ENCODE peak calls at places on chromosomes 4 and X, in four cellular contexts. H is OCI-LY7, L is hepatocyte, X is SK-N-SH. M is an unnamed sample. For H4K20me1, the result is how much of the 10 kb centered on the place peaks cover.

GRCh38 chr4:187922274-187922673 is 73.3 kb upstream of the ZFP42 start:
- DNase-seq in H (no peak), X (no peak), L (peak), M (no peak)

GRCh38 chr4:168119100-168119499 is 26.8 kb downstream of the ANXA10 start:
- DNase-seq in X (no peak), L (no peak), H (no peak), M (no peak)

GRCh38 chr4:147820975-147821374 is 89.1 kb downstream of the ARHGAP10 start:
- DNase-seq in X (no peak), L (no peak), H (no peak), M (no peak)

GRCh38 chr4:151315212-151315886 is 10.1 kb downstream of the SH3D19 start:
- DNase-seq in H (no peak), L (no peak), X (no peak), M (peak)

GRCh38 chrX:53087378-53087777 is 5.2 kb downstream of the TSPYL2 start:
- DNase-seq in X (no peak), L (no peak), H (no peak), M (no peak)

GRCh38 chr4:169103966-169104412 is 93.9 kb upstream of the CBR4 start:
- DNase-seq in H (no peak), L (no peak), X (peak), M (peak)

GRCh38 chr4:105461221-105462041 is 12.4 kb downstream of the PPA2 start:
- DNase-seq in H (no peak), L (no peak), X (no peak), M (no peak)

GRCh38 chrX:11257711-11258110 is 35.5 kb upstream of the AMELX start:
- DNase-seq in X (no peak), H (no peak), L (peak), M (no peak)

GRCh38 chrX:49921109-49921508 is 1.3 kb upstream of the CLCN5 start:
- DNase-seq in X (no peak), H (no peak), L (no peak), M (no peak)

GRCh38 chrX:110706446-110706845 is 89.2 kb downstream of the CHRDL1 start:
- DNase-seq in X (no peak), L (no peak), H (no peak), M (no peak)

GRCh38 chr4:102036619-102037376 is 246.3 kb downstream of the BANK1 start:
- DNase-seq in X (no peak), H (no peak), L (peak), M (no peak)

GRCh38 chr4:77820836-77821561 is 1.8 kb upstream of the CNOT6L start:
- DNase-seq in X (peak), L (peak), H (peak), M (no peak)

GRCh38 chr4:121943941-121944340 is 7.9 kb downstream of the TRPC3 start:
- DNase-seq in X (peak), H (peak), L (no peak), M (no peak)
- TF ChIP-seq CTCF in X (peak), H (peak), L (peak), M (peak)

GRCh38 chr4:6095023-6095817 is 77.0 kb upstream of the C4orf50 start:
- DNase-seq in H (no peak), X (no peak), L (peak), M (peak)

GRCh38 chr4:6092971-6093370 is 74.7 kb upstream of the C4orf50 start:
- DNase-seq in H (no peak), X (no peak), L (no peak), M (no peak)

GRCh38 chr4:6093671-6094070 is 75.4 kb upstream of the C4orf50 start:
- DNase-seq in X (no peak), H (no peak), L (no peak), M (no peak)

GRCh38 chr4:6097581-6097980 is 79.3 kb upstream of the C4orf50 start:
- DNase-seq in H (no peak), L (no peak), X (no peak), M (no peak)

DNA sequence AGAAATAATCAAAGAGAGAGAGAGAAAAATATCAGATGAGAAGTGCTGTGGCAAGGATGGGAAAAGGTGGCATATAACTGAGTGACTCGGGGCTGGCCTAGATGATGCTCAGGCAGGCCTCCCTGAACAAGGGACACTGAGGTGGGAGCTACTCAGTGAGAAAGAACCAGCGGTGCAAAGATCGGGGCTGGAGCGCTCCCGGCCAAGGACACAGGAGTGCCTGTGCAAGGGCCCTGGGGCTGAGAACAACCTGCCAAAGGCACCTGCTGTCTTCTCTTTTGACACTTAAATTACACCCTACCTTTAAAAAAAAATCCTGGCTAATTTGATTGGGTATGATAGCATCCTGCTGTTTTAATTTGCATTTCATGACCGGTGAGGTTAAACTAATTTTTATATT is 77.7 kb upstream of the C4orf50 start:
- DNase-seq in L (no peak), H (no peak), X (no peak), M (no peak)
- H4K20me1 ChIP-seq in L (under half), H (under half), X (under half), M (under half)

GRCh38 chrX:70301716-70302115 is 11.8 kb downstream of the KIF4A start:
- DNase-seq in L (no peak), X (no peak), H (no peak), M (no peak)
- TF ChIP-seq EZH2phosphoT487 in L (no peak), X (no peak), H (no peak), M (no peak)

DNA sequence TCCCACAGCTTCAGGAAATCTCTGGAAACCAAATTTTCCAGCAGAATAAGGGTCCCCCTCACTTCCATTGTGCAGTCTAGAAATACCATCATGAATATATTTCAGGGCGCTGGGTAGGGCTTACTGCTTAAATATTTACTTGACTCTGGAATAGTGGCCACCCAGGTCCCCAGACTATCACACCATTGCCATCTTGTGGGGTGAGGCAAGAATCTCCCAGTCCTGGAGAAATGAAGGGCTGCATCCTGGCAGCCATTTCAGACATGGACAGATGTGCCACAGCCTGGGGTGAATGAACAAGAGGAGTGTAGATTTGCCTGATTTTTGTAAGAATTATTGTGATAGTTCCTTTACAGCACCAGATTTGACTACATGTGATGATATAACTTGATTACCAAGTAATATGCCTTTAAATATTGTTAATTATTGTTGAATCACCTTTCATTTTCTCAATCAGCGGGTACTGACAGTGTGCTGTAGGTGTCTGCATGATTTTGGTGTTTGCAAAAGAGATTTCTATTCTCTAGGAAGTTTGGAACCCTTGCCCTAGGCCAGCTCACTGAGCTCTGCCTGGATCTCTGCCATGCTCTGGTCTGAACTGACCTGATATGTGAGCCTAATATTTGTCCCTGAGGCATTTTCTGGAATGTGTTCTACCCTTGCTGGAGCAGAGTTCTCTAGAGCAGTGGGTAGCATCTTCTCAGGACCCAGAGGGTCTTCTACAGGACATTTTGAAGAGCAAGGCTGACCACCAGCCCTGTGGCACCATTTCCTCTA is 183.4 kb downstream of the KIT start:
- DNase-seq in L (peak), X (peak), H (no peak), M (peak)
- TF ChIP-seq CTCF in L (peak), X (peak), H (no peak), M (no peak)